ENCODE peak calls at places on chromosomes 5 and 9, in seven cellular contexts. A is mesendoderm, C is IMR-90, V is H9, R is trophoblast cell, E is H1, Z is mesenchymal stem cell. G is an unnamed sample.

GRCh38 chr5:58922392-58923171 is 339.7 kb downstream of the RAB3C start:
- DNase-seq in A (no peak), C (peak; percentile 6), V (no peak), R (no peak), E (no peak), Z (no peak), G (no peak)

GRCh38 chr5:97078958-97079357 is 63.5 kb downstream of the LIX1 start:
- DNase-seq in A (no peak), C (peak; percentile 51), V (no peak), R (peak; percentile 9), E (no peak), Z (no peak), G (no peak)

GRCh38 chr9:136311433-136312375 is 7.8 kb upstream of the CCDC187 start:
- DNase-seq in A (no peak), C (no peak), V (no peak), R (no peak), E (no peak), Z (no peak), G (no peak)

GRCh38 chr9:16039988-16040761 is 487.3 kb downstream of the CCDC171 start:
- DNase-seq in A (peak; percentile 77), C (peak; percentile 81), V (peak; percentile 48), R (no peak), E (peak; percentile 60), Z (peak; percentile 69), G (peak; percentile 66)

GRCh38 chr9:100602302-100602930 is 24.5 kb downstream of the CAVIN4 start:
- DNase-seq in A (peak; percentile 93), C (peak; percentile 54), V (peak; percentile 60), R (peak; percentile 97), E (no peak), Z (peak; percentile 60), G (peak; percentile 59)

GRCh38 chr5:40554794-40555193 is 124.9 kb upstream of the PTGER4 start:
- DNase-seq in A (no peak), C (no peak), V (no peak), R (no peak), E (no peak), Z (no peak), G (no peak)

GRCh38 chr5:91357806-91358205 is 25.3 kb downstream of the ARRDC3 start:
- DNase-seq in A (no peak), C (peak; percentile 35), V (no peak), R (no peak), E (no peak), Z (no peak), G (no peak)

GRCh38 chr9:23537192-23538059 is 288.6 kb downstream of the ELAVL2 start:
- DNase-seq in A (no peak), C (no peak), V (no peak), R (no peak), E (peak; percentile 56), Z (no peak), G (peak; percentile 38)

GRCh38 chr9:87137718-87138117 is 190.4 kb upstream of the GAS1 start:
- DNase-seq in A (no peak), C (no peak), V (no peak), R (no peak), E (no peak), Z (no peak), G (no peak)

GRCh38 chr9:135501261-135502167 is 1.0 kb downstream of the MRPS2 start:
- DNase-seq in A (peak; percentile 68), C (no peak), V (peak; percentile 55), R (no peak), E (no peak), Z (peak; percentile 74), G (no peak)

GRCh38 chr5:68659876-68660275 is 433.9 kb upstream of the SLC30A5 start:
- DNase-seq in A (no peak), C (peak; percentile 24), V (no peak), R (no peak), E (no peak), Z (no peak), G (no peak)

GRCh38 chr5:179699640-179700298 is 1.0 kb downstream of the CANX start:
- DNase-seq in A (peak; percentile 27), C (peak; percentile 36), V (no peak), R (peak; percentile 48), E (no peak), Z (peak; percentile 53), G (no peak)

GRCh38 chr9:125141751-125142150 is 1.6 kb downstream of the SCAI start:
- DNase-seq in A (no peak), C (no peak), V (no peak), R (no peak), E (no peak), Z (no peak), G (no peak)
- H2AK5ac ChIP-seq in A (no peak overlapping the region), C (peak overlapping the region; percentile 78), V (no peak overlapping the region), R (no peak overlapping the region), E (no peak overlapping the region), Z (no peak overlapping the region), G (no peak overlapping the region)

GRCh38 chr5:119524461-119524860 is 72.2 kb downstream of the HSD17B4 start:
- DNase-seq in A (peak; percentile 4), C (peak; percentile 1), V (no peak), R (no peak), E (no peak), Z (no peak), G (peak; percentile 3)

GRCh38 chr5:119532637-119533036 is 80.3 kb downstream of the HSD17B4 start:
- DNase-seq in A (no peak), C (peak; percentile 10), V (no peak), R (no peak), E (no peak), Z (no peak), G (no peak)

GRCh38 chr5:119527346-119527745 is 75.0 kb downstream of the HSD17B4 start:
- DNase-seq in A (no peak), C (peak; percentile 36), V (no peak), R (peak; percentile 54), E (no peak), Z (no peak), G (no peak)

DNA sequence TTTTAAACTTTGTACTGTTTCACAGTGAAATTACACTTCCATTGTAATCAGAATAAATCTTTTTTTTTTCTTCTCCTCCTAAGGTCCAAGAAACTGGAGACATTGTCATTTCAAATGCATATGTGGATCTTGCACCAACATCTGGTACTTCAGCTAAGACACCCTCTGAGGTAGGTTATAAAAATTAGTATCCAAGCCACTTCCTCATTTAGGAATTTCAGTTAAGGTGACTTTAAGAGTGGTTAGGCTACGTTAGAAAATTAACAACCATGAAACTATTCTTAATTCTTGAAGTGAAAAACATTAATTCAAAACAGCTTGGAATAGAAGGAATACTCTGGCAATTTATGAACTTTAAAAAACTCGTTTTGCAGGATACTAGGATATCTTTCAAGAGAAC is 77.5 kb downstream of the HSD17B4 start:
- DNase-seq in A (no peak), C (no peak), V (no peak), R (no peak), E (no peak), Z (no peak), G (no peak)
- H2AK5ac ChIP-seq in A (no peak overlapping the region), C (no peak overlapping the region), V (no peak overlapping the region), R (no peak overlapping the region), E (no peak overlapping the region), Z (no peak overlapping the region), G (no peak overlapping the region)

GRCh38 chr5:155838394-155838793 is 488.6 kb upstream of the SGCD start:
- DNase-seq in A (no peak), C (no peak), V (no peak), R (no peak), E (no peak), Z (no peak), G (no peak)
- H2AK5ac ChIP-seq in A (no peak overlapping the region), C (no peak overlapping the region), V (no peak overlapping the region), R (no peak overlapping the region), E (no peak overlapping the region), Z (no peak overlapping the region), G (no peak overlapping the region)

GRCh38 chr9:95409650-95410426 is 92.3 kb upstream of the FANCC start:
- DNase-seq in A (peak; percentile 42), C (peak; percentile 90), V (no peak), R (peak; percentile 50), E (no peak), Z (peak; percentile 94), G (no peak)

GRCh38 chr9:95419444-95419843 is 97.3 kb downstream of the PTCH1 start:
- DNase-seq in A (no peak), C (no peak), V (no peak), R (no peak), E (no peak), Z (no peak), G (no peak)

GRCh38 chr9:95411211-95411892 is 93.8 kb upstream of the FANCC start:
- DNase-seq in A (no peak), C (no peak), V (no peak), R (no peak), E (no peak), Z (no peak), G (no peak)

GRCh38 chr9:95413793-95414192 is 96.3 kb upstream of the FANCC start:
- DNase-seq in A (no peak), C (no peak), V (no peak), R (no peak), E (no peak), Z (no peak), G (no peak)

DNA sequence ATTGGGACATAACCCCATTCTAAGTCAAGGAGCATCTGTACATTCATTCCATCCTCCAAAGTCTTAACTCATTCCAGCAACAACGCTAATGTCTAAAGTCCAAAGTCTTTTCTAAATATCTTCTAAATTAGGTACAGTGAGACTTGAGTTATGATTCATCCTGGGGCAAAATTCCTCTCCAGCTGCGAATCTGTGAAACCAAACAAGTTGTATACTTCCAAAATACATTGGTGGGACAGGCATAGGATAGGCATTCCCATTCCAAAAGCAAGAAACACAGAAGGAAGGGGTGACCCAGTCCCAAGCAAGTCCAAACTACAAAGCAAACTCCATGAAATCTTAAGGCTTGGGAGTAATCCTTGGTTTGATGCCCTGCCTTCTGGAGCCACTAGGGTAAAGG is 97.6 kb upstream of the FANCC start:
- DNase-seq in A (no peak), C (peak; percentile 81), V (no peak), R (peak; percentile 38), E (no peak), Z (no peak), G (no peak)
- H2AK5ac ChIP-seq in A (no peak overlapping the region), C (peak overlapping the region; percentile 40), V (no peak overlapping the region), R (no peak overlapping the region), E (no peak overlapping the region), Z (no peak overlapping the region), G (no peak overlapping the region)